ENCODE peak calls at places on chromosome 7, in eight cellular contexts. R, H, T, B, G, Q, N and W are unnamed samples.

GRCh38 chr7:48832303-48832845 is 92.0 kb upstream of the CDC14C start:
- DNase-seq in R (no peak), H (no peak), T (no peak), B (no peak), G (no peak), Q (no peak), N (peak; percentile 76), W (peak; percentile 70)

GRCh38 chr7:105906690-105907089 is 30.3 kb upstream of the ATXN7L1 start:
- DNase-seq in R (no peak), H (no peak), T (no peak), B (no peak), G (no peak), Q (no peak), N (peak; percentile 9), W (peak; percentile 92)

GRCh38 chr7:104979167-104979841 is 34.7 kb upstream of the KMT2E start:
- DNase-seq in R (peak; percentile 42), H (no peak), T (no peak), B (no peak), G (no peak), Q (no peak), N (peak; percentile 43), W (no peak)

GRCh38 chr7:75531359-75531821 is 39.3 kb downstream of the SPDYE5 start:
- DNase-seq in R (no peak), H (no peak), T (no peak), B (no peak), G (peak; percentile 21), Q (no peak), N (no peak), W (peak; percentile 14)

GRCh38 chr7:116197355-116197754 is 13.0 kb upstream of the TES start:
- DNase-seq in R (no peak), H (no peak), T (no peak), B (no peak), G (no peak), Q (no peak), N (no peak), W (no peak)

GRCh38 chr7:77867208-77867915 is 68.8 kb downstream of the PHTF2 start:
- DNase-seq in R (peak; percentile 23), H (no peak), T (no peak), B (no peak), G (no peak), Q (no peak), N (no peak), W (no peak)

GRCh38 chr7:123797673-123798526 is 47.1 kb upstream of the HYAL4 start:
- DNase-seq in R (peak; percentile 92), H (peak; percentile 42), T (no peak), B (peak; percentile 64), G (peak; percentile 86), Q (no peak), N (peak; percentile 37), W (peak; percentile 29)

GRCh38 chr7:30029696-30030095 is 1.5 kb downstream of the PLEKHA8 start:
- DNase-seq in R (peak; percentile 43), H (no peak), T (no peak), B (no peak), G (no peak), Q (peak; percentile 51), N (peak; percentile 12), W (peak; percentile 25)

GRCh38 chr7:40186586-40186985 is 51.8 kb downstream of the SUGCT start:
- DNase-seq in R (no peak), H (no peak), T (no peak), B (no peak), G (peak; percentile 12), Q (no peak), N (no peak), W (no peak)